ENCODE peak calls at places on chromosome 17, in four cellular contexts. One of them, this sample, is unnamed.

GRCh38 chr17:69282002-69282401 is 44.9 kb downstream of the ABCA5 start:
- DNase-seq in sigmoid colon: no peak
- DNase-seq in cardiac fibroblast: no peak
- DNase-seq in heart right ventricle: no peak
- DNase-seq in this sample: no peak

GRCh38 chr17:67157732-67158639 is 87.0 kb downstream of the HELZ start:
- DNase-seq in cardiac fibroblast: peak
- DNase-seq in heart right ventricle: no peak
- DNase-seq in sigmoid colon: no peak
- DNase-seq in this sample: peak

GRCh38 chr17:57033296-57033695 is 51.8 kb upstream of the AKAP1 start:
- DNase-seq in cardiac fibroblast: peak
- DNase-seq in heart right ventricle: no peak
- DNase-seq in sigmoid colon: no peak
- DNase-seq in this sample: peak

GRCh38 chr17:80991645-80992076 is at the start of gene CHMP6:
- DNase-seq in cardiac fibroblast: peak
- DNase-seq in heart right ventricle: peak
- DNase-seq in sigmoid colon: peak
- DNase-seq in this sample: peak

GRCh38 chr17:55873017-55873758 is 122.3 kb downstream of the PCTP start:
- DNase-seq in heart right ventricle: no peak
- DNase-seq in sigmoid colon: no peak
- DNase-seq in cardiac fibroblast: no peak
- DNase-seq in this sample: no peak

GRCh38 chr17:4617590-4618356 is 23.7 kb downstream of the ALOX15 start:
- DNase-seq in sigmoid colon: no peak
- DNase-seq in cardiac fibroblast: no peak
- DNase-seq in heart right ventricle: no peak
- DNase-seq in this sample: no peak

GRCh38 chr17:47742319-47743181 is 9.5 kb downstream of the TBX21 start:
- DNase-seq in heart right ventricle: peak
- DNase-seq in cardiac fibroblast: no peak
- DNase-seq in sigmoid colon: peak
- DNase-seq in this sample: no peak

GRCh38 chr17:1882836-1883235 is 53.0 kb downstream of the RPA1 start:
- DNase-seq in cardiac fibroblast: peak
- DNase-seq in heart right ventricle: no peak
- DNase-seq in sigmoid colon: no peak
- DNase-seq in this sample: peak

GRCh38 chr17:56948491-56948890 is 12.4 kb downstream of the COIL start:
- DNase-seq in cardiac fibroblast: no peak
- DNase-seq in sigmoid colon: no peak
- DNase-seq in heart right ventricle: no peak
- DNase-seq in this sample: no peak

GRCh38 chr17:29760771-29761682 is 138.3 kb upstream of the CORO6 start:
- DNase-seq in sigmoid colon: peak
- DNase-seq in heart right ventricle: peak
- DNase-seq in cardiac fibroblast: peak
- DNase-seq in this sample: peak

GRCh38 chr17:19744922-19745757 is 3.0 kb downstream of the ALDH3A1 start:
- DNase-seq in heart right ventricle: peak
- DNase-seq in sigmoid colon: peak
- DNase-seq in cardiac fibroblast: peak
- DNase-seq in this sample: peak

GRCh38 chr17:17137731-17138585 is 68.2 kb downstream of the PLD6 start:
- DNase-seq in sigmoid colon: no peak
- DNase-seq in cardiac fibroblast: no peak
- DNase-seq in heart right ventricle: peak
- DNase-seq in this sample: no peak

GRCh38 chr17:60139438-60140285 is 10.1 kb upstream of the CA4 start:
- DNase-seq in sigmoid colon: peak
- DNase-seq in heart right ventricle: peak
- DNase-seq in cardiac fibroblast: peak
- DNase-seq in this sample: peak

GRCh38 chr17:65468321-65468720 is 93.1 kb downstream of the AXIN2 start:
- DNase-seq in heart right ventricle: no peak
- DNase-seq in cardiac fibroblast: no peak
- DNase-seq in sigmoid colon: no peak
- DNase-seq in this sample: no peak

GRCh38 chr17:57130708-57131461 is 45.8 kb downstream of the AKAP1 start:
- DNase-seq in sigmoid colon: peak
- DNase-seq in heart right ventricle: peak
- DNase-seq in cardiac fibroblast: peak
- DNase-seq in this sample: peak

GRCh38 chr17:4195306-4195705 is 52.3 kb downstream of the CYB5D2 start:
- DNase-seq in cardiac fibroblast: peak
- DNase-seq in sigmoid colon: no peak
- DNase-seq in heart right ventricle: no peak
- DNase-seq in this sample: peak

GRCh38 chr17:72193395-72194106 is 72.7 kb downstream of the SOX9 start:
- DNase-seq in sigmoid colon: no peak
- DNase-seq in cardiac fibroblast: peak
- DNase-seq in heart right ventricle: peak
- DNase-seq in this sample: no peak

GRCh38 chr17:49985310-49985990 is 9.6 kb downstream of the DLX3 start:
- DNase-seq in heart right ventricle: no peak
- DNase-seq in sigmoid colon: peak
- DNase-seq in cardiac fibroblast: no peak
- DNase-seq in this sample: no peak

GRCh38 chr17:47304191-47304590 is 19.6 kb upstream of the EFCAB13 start:
- DNase-seq in cardiac fibroblast: no peak
- DNase-seq in heart right ventricle: no peak
- DNase-seq in sigmoid colon: no peak
- DNase-seq in this sample: no peak

GRCh38 chr17:10403589-10403988 is 18.2 kb downstream of the MYH8 start:
- DNase-seq in heart right ventricle: no peak
- DNase-seq in cardiac fibroblast: no peak
- DNase-seq in sigmoid colon: no peak
- DNase-seq in this sample: no peak

GRCh38 chr17:45320931-45321461 is 4.2 kb upstream of the MAP3K14 start:
- DNase-seq in cardiac fibroblast: peak
- DNase-seq in sigmoid colon: no peak
- DNase-seq in heart right ventricle: no peak
- DNase-seq in this sample: peak

GRCh38 chr17:77446959-77447634 is 306.3 kb downstream of the SEC14L1 start:
- DNase-seq in heart right ventricle: no peak
- DNase-seq in cardiac fibroblast: no peak
- DNase-seq in sigmoid colon: no peak
- DNase-seq in this sample: no peak

DNA sequence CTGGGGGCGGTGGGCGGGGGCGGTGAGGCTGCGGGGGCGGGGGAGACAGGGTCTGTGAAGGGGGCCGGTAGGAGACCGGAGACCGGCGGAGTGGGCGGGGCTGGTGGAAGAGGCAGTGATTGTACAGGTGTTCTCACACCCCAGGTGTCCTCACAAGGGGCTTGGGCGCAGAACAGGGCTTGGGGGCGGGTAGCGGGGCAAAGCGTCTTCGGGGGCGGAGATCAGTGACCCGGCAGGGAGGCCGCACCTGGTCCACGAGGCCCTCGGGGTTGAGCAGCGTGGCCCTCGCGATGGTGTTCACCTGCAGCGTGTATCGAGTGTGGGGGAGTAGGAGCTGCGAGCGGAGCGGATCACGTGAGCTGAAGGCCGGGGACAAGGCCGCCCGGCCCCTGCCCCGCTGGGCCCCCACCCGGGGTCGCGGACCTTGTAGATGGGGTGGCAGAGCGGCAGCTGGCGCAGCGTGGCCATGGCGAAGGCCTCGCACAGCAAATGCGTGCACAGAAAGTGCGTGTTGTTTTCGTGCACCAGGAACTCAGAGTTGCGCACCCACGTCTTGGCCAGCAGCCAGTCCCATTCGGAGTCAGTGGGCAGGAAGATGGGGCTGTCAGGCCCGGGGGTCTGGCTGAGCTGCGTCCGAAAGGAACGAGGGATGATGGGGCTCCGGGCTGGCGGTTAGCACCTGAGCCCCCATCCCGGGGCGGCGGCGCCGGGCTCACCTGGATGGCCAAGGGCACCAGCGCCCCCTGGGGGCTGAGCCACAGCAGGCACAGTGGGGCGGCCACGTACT is 8.5 kb downstream of the ALOXE3 start:
- DNase-seq in cardiac fibroblast: peak
- DNase-seq in heart right ventricle: peak
- DNase-seq in sigmoid colon: no peak
- DNase-seq in this sample: no peak
- TF ChIP-seq CTCF in cardiac fibroblast: peak
- TF ChIP-seq CTCF in heart right ventricle: peak
- TF ChIP-seq CTCF in sigmoid colon: peak
- TF ChIP-seq CTCF in this sample: peak

GRCh38 chr17:44281570-44281969 is 13.6 kb upstream of the SLC4A1 start:
- DNase-seq in sigmoid colon: no peak
- DNase-seq in heart right ventricle: no peak
- DNase-seq in cardiac fibroblast: no peak
- DNase-seq in this sample: no peak
- H3K4me3 ChIP-seq in sigmoid colon: no peak
- H3K4me3 ChIP-seq in heart right ventricle: no peak
- H3K4me3 ChIP-seq in cardiac fibroblast: no peak
- H3K4me3 ChIP-seq in this sample: no peak

DNA sequence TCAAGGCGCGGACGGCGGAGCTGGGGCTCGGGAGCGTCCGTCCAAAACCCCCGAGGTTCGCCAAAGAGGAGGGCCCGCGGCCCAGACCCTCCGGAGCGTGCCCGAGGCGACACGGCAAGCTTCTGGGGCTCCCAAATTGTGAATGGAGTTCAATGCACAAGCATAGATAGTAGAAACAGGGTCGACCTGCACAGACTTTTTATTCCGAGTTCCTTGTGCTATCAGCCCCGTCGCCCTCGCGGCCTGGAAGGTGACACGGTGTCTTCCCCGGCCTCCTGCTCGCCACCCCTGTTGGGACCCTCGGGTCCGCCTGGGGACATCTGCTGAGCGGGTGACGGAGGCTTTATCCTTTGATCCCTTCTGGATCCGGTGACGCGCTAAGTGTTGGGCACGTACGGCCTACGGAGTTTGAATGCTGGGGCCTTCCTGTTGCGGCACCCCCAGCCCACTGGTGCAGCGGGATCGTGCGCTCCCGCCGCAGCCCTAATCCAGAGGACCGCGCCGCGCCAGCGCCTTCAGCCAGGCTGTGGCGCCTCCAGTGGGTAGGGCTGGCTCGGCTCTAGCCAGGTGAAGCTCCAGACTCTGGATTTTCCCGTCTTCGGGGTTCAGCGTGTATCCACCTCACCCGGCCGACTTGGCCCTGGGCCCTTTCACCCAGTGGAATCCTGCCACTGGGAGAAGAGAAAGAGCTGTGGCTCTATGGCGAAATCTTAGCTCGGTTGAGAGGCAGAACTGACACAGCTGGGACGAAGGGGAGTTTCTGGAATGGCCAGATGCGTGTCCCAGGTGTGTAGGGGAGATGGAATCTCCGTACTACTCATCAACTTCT is 17.0 kb upstream of the NTN1 start:
- DNase-seq in sigmoid colon: no peak
- DNase-seq in cardiac fibroblast: no peak
- DNase-seq in heart right ventricle: no peak
- DNase-seq in this sample: no peak
- TF ChIP-seq CTCF in sigmoid colon: no peak
- TF ChIP-seq CTCF in cardiac fibroblast: no peak
- TF ChIP-seq CTCF in heart right ventricle: no peak
- TF ChIP-seq CTCF in this sample: no peak

GRCh38 chr17:42553161-42553818 is 567 bp downstream of the HSD17B1 start:
- DNase-seq in cardiac fibroblast: peak
- DNase-seq in heart right ventricle: peak
- DNase-seq in sigmoid colon: no peak
- DNase-seq in this sample: no peak

GRCh38 chr17:42548070-42548837 is 4.5 kb upstream of the HSD17B1 start:
- DNase-seq in heart right ventricle: peak
- DNase-seq in sigmoid colon: no peak
- DNase-seq in cardiac fibroblast: peak
- DNase-seq in this sample: peak

GRCh38 chr17:42547698-42548069 is 5.0 kb upstream of the HSD17B1 start:
- DNase-seq in heart right ventricle: peak
- DNase-seq in sigmoid colon: no peak
- DNase-seq in cardiac fibroblast: no peak
- DNase-seq in this sample: no peak

GRCh38 chr17:42547001-42547461 is 5.7 kb upstream of the HSD17B1 start:
- DNase-seq in cardiac fibroblast: no peak
- DNase-seq in heart right ventricle: no peak
- DNase-seq in sigmoid colon: no peak
- DNase-seq in this sample: no peak

GRCh38 chr17:42548993-42549755 is 3.5 kb upstream of the HSD17B1 start:
- DNase-seq in cardiac fibroblast: no peak
- DNase-seq in heart right ventricle: no peak
- DNase-seq in sigmoid colon: no peak
- DNase-seq in this sample: no peak
- H3K4me3 ChIP-seq in cardiac fibroblast: no peak
- H3K4me3 ChIP-seq in heart right ventricle: no peak
- H3K4me3 ChIP-seq in sigmoid colon: no peak
- H3K4me3 ChIP-seq in this sample: no peak

GRCh38 chr17:7438050-7438614 is 1.2 kb upstream of the FGF11 start:
- DNase-seq in sigmoid colon: no peak
- DNase-seq in heart right ventricle: peak
- DNase-seq in cardiac fibroblast: no peak
- DNase-seq in this sample: no peak

GRCh38 chr17:7436556-7437368 is 1.5 kb downstream of the TMEM102 start:
- DNase-seq in heart right ventricle: peak
- DNase-seq in cardiac fibroblast: peak
- DNase-seq in sigmoid colon: peak
- DNase-seq in this sample: peak

GRCh38 chr17:7438656-7439460 is 454 bp upstream of the FGF11 start:
- DNase-seq in cardiac fibroblast: no peak
- DNase-seq in sigmoid colon: no peak
- DNase-seq in heart right ventricle: no peak
- DNase-seq in this sample: no peak

GRCh38 chr17:7437369-7437863 is 1.9 kb upstream of the FGF11 start:
- DNase-seq in cardiac fibroblast: no peak
- DNase-seq in heart right ventricle: no peak
- DNase-seq in sigmoid colon: no peak
- DNase-seq in this sample: no peak

DNA sequence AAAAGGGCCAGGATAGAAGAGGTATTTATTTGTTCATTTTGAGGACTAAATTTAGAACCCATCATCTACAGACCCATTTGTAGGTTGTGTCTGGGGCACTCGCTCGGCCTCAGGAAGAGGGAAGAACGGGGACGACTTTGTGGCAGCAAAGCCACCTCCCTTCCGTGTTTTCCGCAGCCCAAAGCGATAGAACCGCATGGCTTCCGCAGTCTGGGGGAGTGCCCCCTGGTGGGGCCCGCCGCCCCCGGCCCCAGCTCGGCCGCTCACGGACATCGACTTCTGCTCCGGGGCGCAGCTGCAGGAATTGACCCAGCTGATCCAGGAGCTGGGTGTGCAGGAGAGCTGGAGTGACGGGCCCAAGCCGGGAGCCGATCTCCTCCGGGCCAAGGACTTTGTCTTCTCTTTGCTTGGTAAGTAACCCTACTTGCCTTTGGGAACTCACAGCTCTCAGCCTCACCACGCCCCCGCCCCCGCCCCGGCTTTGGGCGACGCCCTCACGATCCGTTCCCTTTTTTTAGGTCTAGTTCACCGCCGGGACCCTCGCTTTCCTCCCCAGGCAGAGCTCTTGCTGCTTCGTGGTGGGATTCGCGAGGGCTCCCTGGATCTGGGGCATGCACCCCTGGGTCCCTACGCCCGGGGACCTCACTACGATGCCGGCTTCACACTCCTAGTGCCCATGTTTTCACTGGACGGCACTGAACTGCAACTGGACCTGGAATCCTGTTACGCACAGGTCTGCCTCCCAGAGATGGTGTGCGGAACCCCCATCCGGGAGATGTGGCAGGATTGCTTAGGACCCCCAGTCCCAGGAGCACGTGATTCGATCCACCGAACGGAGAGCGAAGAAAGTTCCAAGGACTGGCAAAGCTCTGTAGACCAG is 681 bp downstream of the TMEM102 start:
- DNase-seq in heart right ventricle: peak
- DNase-seq in sigmoid colon: no peak
- DNase-seq in cardiac fibroblast: no peak
- DNase-seq in this sample: no peak
- TF ChIP-seq CTCF in heart right ventricle: no peak
- TF ChIP-seq CTCF in sigmoid colon: no peak
- TF ChIP-seq CTCF in cardiac fibroblast: no peak
- TF ChIP-seq CTCF in this sample: peak

This sample was measured in astrocyte of the spinal cord.